ENCODE peak calls at places on chromosomes 2 and 18, in five cellular contexts. Y, K, V, C and T are unnamed samples.

GRCh38 chr2:238561230-238561629 is 134.5 kb downstream of the ASB1 start:
- DNase-seq in Y (no peak), C (no peak), K (no peak), V (no peak), T (no peak)

GRCh38 chr2:220334871-220335590 is 707.6 kb downstream of the SLC4A3 start:
- DNase-seq in Y (no peak), V (no peak), K (no peak), C (no peak), T (no peak)

GRCh38 chr2:167924556-167924955 is 322.8 kb downstream of the STK39 start:
- DNase-seq in Y (no peak), V (no peak), K (no peak), C (no peak), T (no peak)

GRCh38 chr2:106068415-106068814 is 125.7 kb downstream of the UXS1 start:
- DNase-seq in K (no peak), Y (no peak), C (no peak), V (no peak), T (no peak)

GRCh38 chr2:112433932-112434730 is 686 bp upstream of the RGPD8 start:
- DNase-seq in V (no peak), C (no peak), K (no peak), Y (no peak), T (no peak)

GRCh38 chr2:209970271-209970670 is 32.2 kb upstream of the RPE start:
- DNase-seq in Y (no peak), K (no peak), V (no peak), C (no peak), T (no peak)

GRCh38 chr2:173165443-173166234 is 90.0 kb downstream of the MAP3K20 start:
- DNase-seq in V (no peak), C (no peak), K (no peak), Y (no peak), T (no peak)

GRCh38 chr2:4973973-4974372 is 718.2 kb upstream of the SOX11 start:
- DNase-seq in C (no peak), Y (no peak), K (no peak), V (no peak), T (no peak)

GRCh38 chr2:218229239-218229638 is 12.2 kb downstream of the ARPC2 start:
- DNase-seq in Y (no peak), C (peak; percentile 74), K (peak; percentile 15), V (no peak), T (peak; percentile 30)

GRCh38 chr2:145002624-145003023 is 482.7 kb upstream of the ZEB2 start:
- DNase-seq in Y (no peak), V (no peak), K (no peak), C (no peak), T (no peak)

GRCh38 chr2:193985272-193985671 is 1671.8 kb upstream of the SLC39A10 start:
- DNase-seq in K (no peak), C (no peak), Y (no peak), V (no peak), T (no peak)

GRCh38 chr2:127917916-127918315 is 32.2 kb upstream of the AMMECR1L start:
- DNase-seq in K (no peak), V (no peak), C (peak; percentile 13), Y (no peak), T (no peak)

GRCh38 chr2:143668236-143668635 is 539.0 kb downstream of the ARHGAP15 start:
- DNase-seq in Y (no peak), C (no peak), V (no peak), K (no peak), T (no peak)

GRCh38 chr2:28981620-28982371 is 698 bp downstream of the TOGARAM2 start:
- DNase-seq in C (no peak), K (no peak), V (no peak), Y (no peak), T (no peak)

GRCh38 chr18:39455300-39455699 is 1889.7 kb upstream of the CELF4 start:
- DNase-seq in C (peak; percentile 45), K (no peak), Y (no peak), V (no peak), T (no peak)

GRCh38 chr2:64052468-64053241 is 33.4 kb upstream of the VPS54 start:
- DNase-seq in C (no peak), Y (no peak), V (no peak), K (no peak), T (no peak)

GRCh38 chr2:75503048-75503607 is 57.6 kb downstream of the EVA1A start:
- DNase-seq in V (no peak), K (no peak), Y (no peak), C (peak; percentile 85), T (no peak)

GRCh38 chr18:70044626-70045025 is 97.0 kb upstream of the CD226 start:
- DNase-seq in V (no peak), Y (no peak), C (peak; percentile 98), K (no peak), T (no peak)

GRCh38 chr2:227324671-227325055 is 388 bp upstream of the MFF start:
- DNase-seq in K (no peak), C (no peak), Y (no peak), V (no peak), T (no peak)

GRCh38 chr2:60555066-60555793 is 1.8 kb upstream of the BCL11A start:
- DNase-seq in K (peak; percentile 27), Y (peak; percentile 7), V (peak; percentile 51), C (peak; percentile 70), T (peak; percentile 18)

GRCh38 chr2:10160226-10160955 is 37.9 kb downstream of the RRM2 start:
- DNase-seq in Y (no peak), C (no peak), K (no peak), V (no peak), T (no peak)

GRCh38 chr18:36477776-36478175 is 180.3 kb downstream of the FHOD3 start:
- DNase-seq in V (no peak), Y (no peak), K (no peak), C (no peak), T (no peak)

GRCh38 chr2:119230219-119230618 is 6.6 kb downstream of the STEAP3 start:
- DNase-seq in K (no peak), C (no peak), V (no peak), Y (no peak), T (no peak)

GRCh38 chr2:200172944-200173481 is 133.5 kb upstream of the SPATS2L start:
- DNase-seq in V (no peak), C (no peak), K (no peak), Y (no peak), T (no peak)

GRCh38 chr2:62458206-62459035 is 47.6 kb downstream of the TMEM17 start:
- DNase-seq in K (no peak), V (no peak), Y (no peak), C (no peak), T (no peak)

GRCh38 chr2:118085173-118086023 is 2.9 kb upstream of the INSIG2 start:
- DNase-seq in C (no peak), V (no peak), Y (no peak), K (no peak), T (no peak)